ENCODE peak calls at places on chromosomes 2 and 18, in ten cellular contexts. One of them, this sample, is unnamed.

GRCh38 chr18:23238152-23238531 is 102.9 kb downstream of the CABLES1 start:
- DNase-seq in AG09309: no peak
- DNase-seq in heart left ventricle: no peak
- DNase-seq in RWPE1: peak
- DNase-seq in astrocyte of the spinal cord: peak
- DNase-seq in fibroblast of mammary gland: peak
- DNase-seq in OCI-LY7: no peak
- DNase-seq in GM20000: no peak
- DNase-seq in AG09319: no peak
- DNase-seq in astrocyte of the cerebellum: peak
- DNase-seq in this sample: no peak

GRCh38 chr2:192197387-192197786 is 2.7 kb upstream of the TMEFF2 start:
- DNase-seq in OCI-LY7: no peak
- DNase-seq in AG09309: no peak
- DNase-seq in fibroblast of mammary gland: peak
- DNase-seq in RWPE1: peak
- DNase-seq in astrocyte of the spinal cord: peak
- DNase-seq in GM20000: no peak
- DNase-seq in AG09319: no peak
- DNase-seq in astrocyte of the cerebellum: no peak
- DNase-seq in heart left ventricle: no peak
- DNase-seq in this sample: no peak

GRCh38 chr18:32612651-32613050 is 142.0 kb upstream of the GAREM1 start:
- DNase-seq in OCI-LY7: no peak
- DNase-seq in fibroblast of mammary gland: no peak
- DNase-seq in AG09319: no peak
- DNase-seq in astrocyte of the cerebellum: peak
- DNase-seq in heart left ventricle: no peak
- DNase-seq in RWPE1: no peak
- DNase-seq in AG09309: no peak
- DNase-seq in astrocyte of the spinal cord: no peak
- DNase-seq in GM20000: no peak
- DNase-seq in this sample: no peak

GRCh38 chr2:30679416-30680088 is 127.7 kb downstream of the CAPN13 start:
- DNase-seq in GM20000: no peak
- DNase-seq in AG09319: no peak
- DNase-seq in heart left ventricle: no peak
- DNase-seq in RWPE1: no peak
- DNase-seq in fibroblast of mammary gland: peak
- DNase-seq in astrocyte of the spinal cord: peak
- DNase-seq in AG09309: peak
- DNase-seq in OCI-LY7: no peak
- DNase-seq in astrocyte of the cerebellum: no peak
- DNase-seq in this sample: no peak

GRCh38 chr18:23683671-23684070 is 5.6 kb upstream of the LAMA3 start:
- DNase-seq in astrocyte of the cerebellum: no peak
- DNase-seq in fibroblast of mammary gland: peak
- DNase-seq in GM20000: no peak
- DNase-seq in AG09319: no peak
- DNase-seq in AG09309: no peak
- DNase-seq in OCI-LY7: no peak
- DNase-seq in RWPE1: no peak
- DNase-seq in heart left ventricle: no peak
- DNase-seq in astrocyte of the spinal cord: no peak
- DNase-seq in this sample: peak

GRCh38 chr2:5894355-5894754 is 202.2 kb downstream of the SOX11 start:
- DNase-seq in astrocyte of the cerebellum: no peak
- DNase-seq in AG09309: no peak
- DNase-seq in fibroblast of mammary gland: no peak
- DNase-seq in astrocyte of the spinal cord: no peak
- DNase-seq in heart left ventricle: no peak
- DNase-seq in GM20000: no peak
- DNase-seq in OCI-LY7: no peak
- DNase-seq in AG09319: no peak
- DNase-seq in RWPE1: no peak
- DNase-seq in this sample: no peak

GRCh38 chr2:229947544-229947943 is 25.2 kb downstream of the FBXO36 start:
- DNase-seq in fibroblast of mammary gland: no peak
- DNase-seq in AG09309: no peak
- DNase-seq in GM20000: peak
- DNase-seq in astrocyte of the cerebellum: no peak
- DNase-seq in RWPE1: no peak
- DNase-seq in AG09319: no peak
- DNase-seq in OCI-LY7: no peak
- DNase-seq in heart left ventricle: no peak
- DNase-seq in astrocyte of the spinal cord: no peak
- DNase-seq in this sample: no peak

GRCh38 chr2:147364597-147364996 is 480.2 kb upstream of the ACVR2A start:
- DNase-seq in RWPE1: no peak
- DNase-seq in AG09319: no peak
- DNase-seq in astrocyte of the cerebellum: no peak
- DNase-seq in OCI-LY7: peak
- DNase-seq in fibroblast of mammary gland: no peak
- DNase-seq in heart left ventricle: no peak
- DNase-seq in AG09309: no peak
- DNase-seq in GM20000: peak
- DNase-seq in astrocyte of the spinal cord: no peak
- DNase-seq in this sample: no peak

GRCh38 chr2:206728277-206729199 is 10.3 kb upstream of the DYTN start:
- DNase-seq in fibroblast of mammary gland: peak
- DNase-seq in astrocyte of the spinal cord: peak
- DNase-seq in astrocyte of the cerebellum: no peak
- DNase-seq in GM20000: no peak
- DNase-seq in RWPE1: peak
- DNase-seq in OCI-LY7: no peak
- DNase-seq in AG09319: no peak
- DNase-seq in AG09309: peak
- DNase-seq in heart left ventricle: no peak
- DNase-seq in this sample: no peak

GRCh38 chr2:36616947-36617346 is 19.0 kb upstream of the FEZ2 start:
- DNase-seq in astrocyte of the cerebellum: no peak
- DNase-seq in RWPE1: no peak
- DNase-seq in OCI-LY7: no peak
- DNase-seq in fibroblast of mammary gland: no peak
- DNase-seq in heart left ventricle: no peak
- DNase-seq in AG09319: no peak
- DNase-seq in GM20000: no peak
- DNase-seq in AG09309: no peak
- DNase-seq in astrocyte of the spinal cord: no peak
- DNase-seq in this sample: no peak

GRCh38 chr2:168536925-168537466 is 80.9 kb downstream of the CERS6 start:
- DNase-seq in GM20000: no peak
- DNase-seq in AG09319: no peak
- DNase-seq in OCI-LY7: no peak
- DNase-seq in RWPE1: no peak
- DNase-seq in heart left ventricle: no peak
- DNase-seq in fibroblast of mammary gland: peak
- DNase-seq in astrocyte of the cerebellum: no peak
- DNase-seq in astrocyte of the spinal cord: peak
- DNase-seq in AG09309: no peak
- DNase-seq in this sample: peak

GRCh38 chr2:22626621-22627020 is 758.4 kb upstream of the KLHL29 start:
- DNase-seq in astrocyte of the cerebellum: no peak
- DNase-seq in heart left ventricle: no peak
- DNase-seq in astrocyte of the spinal cord: no peak
- DNase-seq in RWPE1: no peak
- DNase-seq in AG09309: no peak
- DNase-seq in GM20000: no peak
- DNase-seq in AG09319: no peak
- DNase-seq in OCI-LY7: peak
- DNase-seq in fibroblast of mammary gland: no peak
- DNase-seq in this sample: no peak

GRCh38 chr2:12579018-12579417 is 137.7 kb upstream of the TRIB2 start:
- DNase-seq in AG09319: no peak
- DNase-seq in astrocyte of the spinal cord: no peak
- DNase-seq in astrocyte of the cerebellum: no peak
- DNase-seq in GM20000: no peak
- DNase-seq in fibroblast of mammary gland: no peak
- DNase-seq in RWPE1: no peak
- DNase-seq in heart left ventricle: no peak
- DNase-seq in AG09309: no peak
- DNase-seq in OCI-LY7: no peak
- DNase-seq in this sample: no peak

GRCh38 chr2:241821460-241822263 is 12.7 kb downstream of the NEU4 start:
- DNase-seq in RWPE1: no peak
- DNase-seq in astrocyte of the cerebellum: no peak
- DNase-seq in AG09319: no peak
- DNase-seq in AG09309: no peak
- DNase-seq in fibroblast of mammary gland: no peak
- DNase-seq in GM20000: peak
- DNase-seq in astrocyte of the spinal cord: no peak
- DNase-seq in OCI-LY7: no peak
- DNase-seq in heart left ventricle: no peak
- DNase-seq in this sample: no peak

GRCh38 chr2:127403460-127403859 is 14.8 kb upstream of the PROC start:
- DNase-seq in AG09319: no peak
- DNase-seq in AG09309: no peak
- DNase-seq in astrocyte of the cerebellum: no peak
- DNase-seq in fibroblast of mammary gland: no peak
- DNase-seq in heart left ventricle: no peak
- DNase-seq in RWPE1: no peak
- DNase-seq in GM20000: no peak
- DNase-seq in OCI-LY7: no peak
- DNase-seq in astrocyte of the spinal cord: no peak
- DNase-seq in this sample: no peak

DNA sequence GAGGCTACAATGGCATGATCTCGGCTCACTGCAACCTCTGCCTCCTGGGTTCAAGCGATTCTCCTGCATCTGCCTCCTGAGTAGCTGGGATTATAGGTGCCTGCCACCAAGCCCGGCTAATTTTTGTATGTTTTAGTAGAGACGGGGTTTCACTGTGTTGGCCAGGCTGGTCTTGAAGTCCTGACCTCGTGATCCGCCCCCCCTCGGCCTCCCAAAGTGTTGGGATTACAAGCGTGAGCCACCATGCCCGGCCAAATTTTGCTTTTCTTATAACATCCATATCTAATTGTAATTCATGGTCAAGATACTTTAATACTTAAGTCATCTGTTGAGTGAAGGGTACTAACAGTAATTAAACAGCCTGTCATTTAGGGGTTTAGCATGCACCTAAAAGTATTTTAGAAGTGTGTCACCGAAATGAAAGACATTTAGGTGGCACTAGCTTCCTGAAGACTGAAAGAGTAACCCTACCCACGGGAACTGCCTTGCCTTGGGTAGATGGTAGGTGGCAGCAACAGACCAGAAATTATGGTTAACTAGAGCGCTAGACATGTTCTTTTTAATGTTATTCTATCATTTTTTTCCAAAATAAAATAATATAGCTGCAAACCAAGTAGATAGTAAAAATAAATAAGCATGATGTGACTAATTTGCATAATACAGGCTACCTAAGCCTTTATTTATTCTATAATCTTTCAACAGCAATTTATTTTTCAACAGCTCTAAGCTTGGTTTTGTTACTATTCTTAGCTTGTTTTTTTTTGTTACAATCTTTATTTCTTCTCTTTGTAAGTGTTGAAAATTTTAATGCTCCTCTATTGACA is 8.6 kb upstream of the ACYP2 start:
- DNase-seq in fibroblast of mammary gland: peak
- DNase-seq in heart left ventricle: no peak
- DNase-seq in AG09309: peak
- DNase-seq in RWPE1: peak
- DNase-seq in astrocyte of the cerebellum: peak
- DNase-seq in OCI-LY7: peak
- DNase-seq in GM20000: peak
- DNase-seq in AG09319: no peak
- DNase-seq in astrocyte of the spinal cord: peak
- DNase-seq in this sample: peak
- TF ChIP-seq CTCF in fibroblast of mammary gland: peak
- TF ChIP-seq CTCF in heart left ventricle: peak
- TF ChIP-seq CTCF in AG09309: peak
- TF ChIP-seq CTCF in RWPE1: peak
- TF ChIP-seq CTCF in astrocyte of the cerebellum: peak
- TF ChIP-seq CTCF in OCI-LY7: peak
- TF ChIP-seq CTCF in GM20000: peak
- TF ChIP-seq CTCF in AG09319: peak
- TF ChIP-seq CTCF in astrocyte of the spinal cord: peak
- TF ChIP-seq CTCF in this sample: peak

GRCh38 chr2:69734858-69735574 is 6.9 kb upstream of the ANXA4 start:
- DNase-seq in RWPE1: no peak
- DNase-seq in astrocyte of the cerebellum: no peak
- DNase-seq in heart left ventricle: no peak
- DNase-seq in GM20000: no peak
- DNase-seq in astrocyte of the spinal cord: no peak
- DNase-seq in fibroblast of mammary gland: no peak
- DNase-seq in OCI-LY7: no peak
- DNase-seq in AG09319: no peak
- DNase-seq in AG09309: no peak
- DNase-seq in this sample: no peak
- TF ChIP-seq CTCF in RWPE1: no peak
- TF ChIP-seq CTCF in astrocyte of the cerebellum: peak
- TF ChIP-seq CTCF in heart left ventricle: no peak
- TF ChIP-seq CTCF in GM20000: no peak
- TF ChIP-seq CTCF in astrocyte of the spinal cord: no peak
- TF ChIP-seq CTCF in fibroblast of mammary gland: no peak
- TF ChIP-seq CTCF in OCI-LY7: no peak
- TF ChIP-seq CTCF in AG09319: peak
- TF ChIP-seq CTCF in AG09309: peak
- TF ChIP-seq CTCF in this sample: peak

DNA sequence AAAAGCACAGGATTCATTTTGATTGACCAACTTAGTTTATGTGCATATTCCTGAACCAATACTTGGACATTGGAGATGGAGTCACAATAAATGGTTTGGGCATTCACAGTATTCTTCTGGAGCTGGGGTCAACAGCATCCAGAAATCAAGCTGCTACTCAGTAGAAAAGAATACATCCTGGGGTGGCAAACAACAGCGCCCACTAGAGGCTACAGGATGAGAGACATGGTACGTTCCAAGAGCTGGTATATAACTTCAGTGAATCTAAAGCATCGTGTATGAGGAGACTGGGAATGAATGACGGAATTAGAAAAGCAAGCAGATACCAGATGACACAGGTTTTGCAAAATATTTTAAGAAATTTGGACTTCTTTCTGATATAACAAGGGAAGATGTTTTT is 142.9 kb upstream of the FIGN start:
- DNase-seq in astrocyte of the cerebellum: no peak
- DNase-seq in OCI-LY7: peak
- DNase-seq in astrocyte of the spinal cord: peak
- DNase-seq in RWPE1: peak
- DNase-seq in AG09319: no peak
- DNase-seq in heart left ventricle: no peak
- DNase-seq in GM20000: no peak
- DNase-seq in AG09309: no peak
- DNase-seq in fibroblast of mammary gland: peak
- DNase-seq in this sample: no peak
- TF ChIP-seq CTCF in astrocyte of the cerebellum: peak
- TF ChIP-seq CTCF in OCI-LY7: peak
- TF ChIP-seq CTCF in astrocyte of the spinal cord: peak
- TF ChIP-seq CTCF in RWPE1: peak
- TF ChIP-seq CTCF in AG09319: peak
- TF ChIP-seq CTCF in heart left ventricle: no peak
- TF ChIP-seq CTCF in GM20000: peak
- TF ChIP-seq CTCF in AG09309: peak
- TF ChIP-seq CTCF in fibroblast of mammary gland: peak
- TF ChIP-seq CTCF in this sample: peak

DNA sequence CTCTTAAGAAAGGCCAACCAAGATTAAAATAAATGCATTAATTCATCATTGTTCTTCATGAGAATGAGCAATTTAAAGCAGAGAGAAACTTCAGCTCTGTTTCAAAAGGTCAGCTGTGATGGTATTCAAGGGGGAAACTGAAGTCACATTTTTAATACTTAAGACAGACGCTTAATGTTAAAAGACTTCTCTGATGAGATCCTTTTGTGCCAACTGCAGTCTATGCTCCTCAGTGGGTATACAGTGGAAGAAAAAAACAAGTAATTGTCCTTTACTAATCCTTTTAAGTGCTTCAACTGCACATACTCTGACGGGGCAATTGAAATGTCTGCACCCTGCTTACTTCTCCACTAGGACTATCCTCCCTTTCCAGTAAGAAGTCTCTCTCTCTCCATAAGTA is 309.7 kb downstream of the GULP1 start:
- DNase-seq in fibroblast of mammary gland: no peak
- DNase-seq in RWPE1: no peak
- DNase-seq in astrocyte of the cerebellum: no peak
- DNase-seq in OCI-LY7: no peak
- DNase-seq in AG09319: no peak
- DNase-seq in astrocyte of the spinal cord: no peak
- DNase-seq in GM20000: no peak
- DNase-seq in AG09309: no peak
- DNase-seq in heart left ventricle: no peak
- DNase-seq in this sample: no peak
- TF ChIP-seq CTCF in fibroblast of mammary gland: no peak
- TF ChIP-seq CTCF in RWPE1: no peak
- TF ChIP-seq CTCF in astrocyte of the cerebellum: no peak
- TF ChIP-seq CTCF in OCI-LY7: no peak
- TF ChIP-seq CTCF in AG09319: no peak
- TF ChIP-seq CTCF in astrocyte of the spinal cord: no peak
- TF ChIP-seq CTCF in GM20000: no peak
- TF ChIP-seq CTCF in AG09309: no peak
- TF ChIP-seq CTCF in heart left ventricle: no peak
- TF ChIP-seq CTCF in this sample: no peak